ENCODE peak calls at places on chromosome 18, in four cellular contexts. One of them, this sample, is unnamed.

GRCh38 chr18:24762417-24762816 is 302.0 kb downstream of the HRH4 start:
- DNase-seq in neuronal stem cell: no peak
- DNase-seq in hepatocyte: peak; percentile 15
- DNase-seq in GM23248: peak; percentile 31
- DNase-seq in this sample: peak; percentile 65

GRCh38 chr18:33116376-33116775 is 324.1 kb downstream of the CCDC178 start:
- DNase-seq in hepatocyte: peak; percentile 61
- DNase-seq in neuronal stem cell: no peak
- DNase-seq in GM23248: no peak
- DNase-seq in this sample: no peak

GRCh38 chr18:48607049-48607984 is 68.5 kb downstream of the CTIF start:
- DNase-seq in hepatocyte: peak; percentile 46
- DNase-seq in neuronal stem cell: no peak
- DNase-seq in GM23248: peak; percentile 87
- DNase-seq in this sample: peak; percentile 90

GRCh38 chr18:71398530-71398929 is 1109.7 kb downstream of the SOCS6 start:
- DNase-seq in hepatocyte: peak; percentile 10
- DNase-seq in GM23248: no peak
- DNase-seq in neuronal stem cell: peak; percentile 51
- DNase-seq in this sample: no peak

GRCh38 chr18:47166235-47166634 is 9.9 kb downstream of the IER3IP1 start:
- DNase-seq in neuronal stem cell: no peak
- DNase-seq in hepatocyte: no peak
- DNase-seq in GM23248: no peak
- DNase-seq in this sample: no peak

GRCh38 chr18:23936371-23936958 is 78.1 kb upstream of the TTC39C start:
- DNase-seq in hepatocyte: no peak
- DNase-seq in GM23248: no peak
- DNase-seq in neuronal stem cell: no peak
- DNase-seq in this sample: no peak

GRCh38 chr18:6396276-6396675 is 18.4 kb downstream of the L3MBTL4 start:
- DNase-seq in GM23248: no peak
- DNase-seq in hepatocyte: no peak
- DNase-seq in neuronal stem cell: no peak
- DNase-seq in this sample: no peak

GRCh38 chr18:56433919-56434318 is 204.5 kb downstream of the TXNL1 start:
- DNase-seq in GM23248: no peak
- DNase-seq in neuronal stem cell: no peak
- DNase-seq in hepatocyte: no peak
- DNase-seq in this sample: no peak

GRCh38 chr18:80172056-80172455 is 63.0 kb downstream of the ADNP2 start:
- DNase-seq in GM23248: no peak
- DNase-seq in neuronal stem cell: no peak
- DNase-seq in hepatocyte: no peak
- DNase-seq in this sample: no peak

GRCh38 chr18:10041180-10041579 is 127.4 kb downstream of the VAPA start:
- DNase-seq in GM23248: no peak
- DNase-seq in hepatocyte: peak; percentile 70
- DNase-seq in neuronal stem cell: no peak
- DNase-seq in this sample: peak; percentile 57

GRCh38 chr18:42048150-42048549 is 93.1 kb downstream of the PIK3C3 start:
- DNase-seq in neuronal stem cell: no peak
- DNase-seq in GM23248: peak; percentile 96
- DNase-seq in hepatocyte: peak; percentile 65
- DNase-seq in this sample: peak; percentile 93

GRCh38 chr18:34866310-34866709 is 156.2 kb downstream of the DTNA start:
- DNase-seq in GM23248: no peak
- DNase-seq in neuronal stem cell: no peak
- DNase-seq in hepatocyte: no peak
- DNase-seq in this sample: no peak

GRCh38 chr18:25230658-25231326 is 121.2 kb downstream of the ZNF521 start:
- DNase-seq in neuronal stem cell: no peak
- DNase-seq in GM23248: peak; percentile 95
- DNase-seq in hepatocyte: peak; percentile 39
- DNase-seq in this sample: peak; percentile 90

GRCh38 chr18:48948112-48949050 is 2.4 kb downstream of the SMAD7 start:
- DNase-seq in GM23248: peak; percentile 73
- DNase-seq in hepatocyte: peak; percentile 85
- DNase-seq in neuronal stem cell: no peak
- DNase-seq in this sample: peak; percentile 86

GRCh38 chr18:47847635-47848034 is 82.8 kb downstream of the SMAD2 start:
- DNase-seq in neuronal stem cell: no peak
- DNase-seq in hepatocyte: no peak
- DNase-seq in GM23248: no peak
- DNase-seq in this sample: no peak

GRCh38 chr18:58242978-58243377 is 199.0 kb downstream of the NEDD4L start:
- DNase-seq in hepatocyte: no peak
- DNase-seq in GM23248: no peak
- DNase-seq in neuronal stem cell: no peak
- DNase-seq in this sample: no peak

DNA sequence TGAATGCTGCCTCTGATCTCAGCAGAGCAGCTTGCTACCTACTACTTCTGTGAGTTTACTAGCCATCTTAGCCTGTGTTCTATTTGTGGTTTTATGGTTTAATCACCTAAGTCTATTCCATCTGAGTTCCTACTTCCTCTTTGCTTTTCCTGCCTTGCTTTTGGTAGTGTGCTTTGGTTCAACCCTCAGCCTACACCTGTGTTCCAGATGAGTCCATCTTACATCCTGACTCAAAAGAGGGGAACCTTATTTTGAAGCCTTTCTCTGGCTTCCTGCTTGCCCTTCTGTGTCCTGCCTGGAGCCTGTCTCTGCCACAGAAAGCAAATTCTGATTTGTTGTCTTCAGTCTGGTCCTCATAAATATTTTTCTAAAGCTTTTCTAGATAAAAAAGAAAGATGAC is 530.3 kb upstream of the MEX3C start:
- DNase-seq in hepatocyte: no peak
- DNase-seq in GM23248: no peak
- DNase-seq in neuronal stem cell: no peak
- DNase-seq in this sample: no peak
- H2AFZ ChIP-seq in hepatocyte: no peak overlapping the region
- H2AFZ ChIP-seq in GM23248: no peak overlapping the region
- H2AFZ ChIP-seq in neuronal stem cell: no peak overlapping the region
- H2AFZ ChIP-seq in this sample: no peak overlapping the region

GRCh38 chr18:11785444-11786055 is 65.7 kb upstream of the CHMP1B start:
- DNase-seq in neuronal stem cell: no peak
- DNase-seq in hepatocyte: no peak
- DNase-seq in GM23248: no peak
- DNase-seq in this sample: no peak
- H2AFZ ChIP-seq in neuronal stem cell: peak overlapping the region; percentile 87
- H2AFZ ChIP-seq in hepatocyte: peak overlapping the region; percentile 66
- H2AFZ ChIP-seq in GM23248: no peak overlapping the region
- H2AFZ ChIP-seq in this sample: no peak overlapping the region

GRCh38 chr18:3067213-3068118 is 54.5 kb upstream of the LPIN2 start:
- DNase-seq in neuronal stem cell: no peak
- DNase-seq in GM23248: no peak
- DNase-seq in hepatocyte: no peak
- DNase-seq in this sample: no peak

GRCh38 chr18:3069671-3070433 is 56.9 kb upstream of the LPIN2 start:
- DNase-seq in neuronal stem cell: no peak
- DNase-seq in GM23248: no peak
- DNase-seq in hepatocyte: no peak
- DNase-seq in this sample: no peak

GRCh38 chr18:3074094-3074493 is 61.1 kb upstream of the LPIN2 start:
- DNase-seq in GM23248: no peak
- DNase-seq in hepatocyte: peak; percentile 24
- DNase-seq in neuronal stem cell: no peak
- DNase-seq in this sample: no peak

GRCh38 chr18:3075491-3075890 is 62.5 kb upstream of the LPIN2 start:
- DNase-seq in neuronal stem cell: no peak
- DNase-seq in GM23248: no peak
- DNase-seq in hepatocyte: no peak
- DNase-seq in this sample: no peak

GRCh38 chr18:3071676-3072075 is 58.7 kb upstream of the LPIN2 start:
- DNase-seq in hepatocyte: no peak
- DNase-seq in neuronal stem cell: no peak
- DNase-seq in GM23248: no peak
- DNase-seq in this sample: no peak
- H2AFZ ChIP-seq in hepatocyte: no peak overlapping the region
- H2AFZ ChIP-seq in neuronal stem cell: no peak overlapping the region
- H2AFZ ChIP-seq in GM23248: no peak overlapping the region
- H2AFZ ChIP-seq in this sample: no peak overlapping the region

GRCh38 chr18:45008694-45009372 is 328.1 kb downstream of the SETBP1 start:
- DNase-seq in hepatocyte: no peak
- DNase-seq in GM23248: no peak
- DNase-seq in neuronal stem cell: no peak
- DNase-seq in this sample: no peak

GRCh38 chr18:45012286-45012685 is 331.6 kb downstream of the SETBP1 start:
- DNase-seq in hepatocyte: no peak
- DNase-seq in GM23248: peak; percentile 28
- DNase-seq in neuronal stem cell: no peak
- DNase-seq in this sample: no peak

GRCh38 chr18:45009766-45010165 is 329.1 kb downstream of the SETBP1 start:
- DNase-seq in GM23248: no peak
- DNase-seq in hepatocyte: no peak
- DNase-seq in neuronal stem cell: no peak
- DNase-seq in this sample: no peak

GRCh38 chr18:45019469-45019868 is 338.8 kb downstream of the SETBP1 start:
- DNase-seq in GM23248: no peak
- DNase-seq in hepatocyte: no peak
- DNase-seq in neuronal stem cell: no peak
- DNase-seq in this sample: no peak

GRCh38 chr18:45014047-45014501 is 333.4 kb downstream of the SETBP1 start:
- DNase-seq in GM23248: peak; percentile 89
- DNase-seq in hepatocyte: peak; percentile 26
- DNase-seq in neuronal stem cell: peak; percentile 12
- DNase-seq in this sample: peak; percentile 82
- H2AFZ ChIP-seq in GM23248: peak overlapping the region; percentile 62
- H2AFZ ChIP-seq in hepatocyte: no peak overlapping the region
- H2AFZ ChIP-seq in neuronal stem cell: peak overlapping the region; percentile 19
- H2AFZ ChIP-seq in this sample: peak overlapping the region; percentile 82

DNA sequence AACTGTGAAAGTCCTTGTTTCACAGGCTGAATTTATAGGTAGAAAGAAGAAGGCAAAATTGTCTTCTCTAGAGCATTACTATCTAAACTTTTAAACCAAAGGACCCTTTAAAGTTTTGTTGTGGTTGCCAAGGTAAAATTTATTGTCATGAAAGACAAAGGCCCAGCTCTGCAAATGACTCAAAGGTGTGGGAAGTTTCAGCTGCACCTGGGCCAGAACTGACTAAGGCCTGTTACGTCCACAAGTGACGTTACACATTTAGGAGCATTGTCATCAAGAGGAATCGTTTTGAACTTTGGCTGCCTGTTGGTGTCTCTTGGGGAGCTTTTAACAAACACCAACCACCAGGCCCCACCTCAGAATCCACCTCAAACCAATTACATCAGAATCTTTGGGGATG is 8.1 kb upstream of the DSC3 start:
- DNase-seq in hepatocyte: no peak
- DNase-seq in GM23248: no peak
- DNase-seq in neuronal stem cell: no peak
- DNase-seq in this sample: no peak
- H2AFZ ChIP-seq in hepatocyte: no peak overlapping the region
- H2AFZ ChIP-seq in GM23248: no peak overlapping the region
- H2AFZ ChIP-seq in neuronal stem cell: no peak overlapping the region
- H2AFZ ChIP-seq in this sample: no peak overlapping the region

GRCh38 chr18:63356272-63356896 is 10.6 kb downstream of the KDSR start:
- DNase-seq in GM23248: no peak
- DNase-seq in hepatocyte: no peak
- DNase-seq in neuronal stem cell: no peak
- DNase-seq in this sample: no peak
- H2AFZ ChIP-seq in GM23248: no peak overlapping the region
- H2AFZ ChIP-seq in hepatocyte: no peak overlapping the region
- H2AFZ ChIP-seq in neuronal stem cell: no peak overlapping the region
- H2AFZ ChIP-seq in this sample: no peak overlapping the region

GRCh38 chr18:8863427-8863826 is 158.1 kb downstream of the MTCL1 start:
- DNase-seq in hepatocyte: no peak
- DNase-seq in neuronal stem cell: no peak
- DNase-seq in GM23248: no peak
- DNase-seq in this sample: no peak
- H2AFZ ChIP-seq in hepatocyte: no peak overlapping the region
- H2AFZ ChIP-seq in neuronal stem cell: no peak overlapping the region
- H2AFZ ChIP-seq in GM23248: no peak overlapping the region
- H2AFZ ChIP-seq in this sample: no peak overlapping the region

GRCh38 chr18:45723921-45724320 is at the start of gene SLC14A1:
- DNase-seq in GM23248: no peak
- DNase-seq in hepatocyte: no peak
- DNase-seq in neuronal stem cell: no peak
- DNase-seq in this sample: no peak

GRCh38 chr18:45726603-45727002 is 2.6 kb downstream of the SLC14A1 start:
- DNase-seq in hepatocyte: no peak
- DNase-seq in neuronal stem cell: no peak
- DNase-seq in GM23248: no peak
- DNase-seq in this sample: peak; percentile 39

GRCh38 chr18:45727068-45727467 is 3.1 kb downstream of the SLC14A1 start:
- DNase-seq in neuronal stem cell: no peak
- DNase-seq in hepatocyte: no peak
- DNase-seq in GM23248: no peak
- DNase-seq in this sample: no peak

GRCh38 chr18:45722899-45723298 is 1.1 kb upstream of the SLC14A1 start:
- DNase-seq in GM23248: peak; percentile 79
- DNase-seq in hepatocyte: peak; percentile 84
- DNase-seq in neuronal stem cell: peak; percentile 31
- DNase-seq in this sample: peak; percentile 77

DNA sequence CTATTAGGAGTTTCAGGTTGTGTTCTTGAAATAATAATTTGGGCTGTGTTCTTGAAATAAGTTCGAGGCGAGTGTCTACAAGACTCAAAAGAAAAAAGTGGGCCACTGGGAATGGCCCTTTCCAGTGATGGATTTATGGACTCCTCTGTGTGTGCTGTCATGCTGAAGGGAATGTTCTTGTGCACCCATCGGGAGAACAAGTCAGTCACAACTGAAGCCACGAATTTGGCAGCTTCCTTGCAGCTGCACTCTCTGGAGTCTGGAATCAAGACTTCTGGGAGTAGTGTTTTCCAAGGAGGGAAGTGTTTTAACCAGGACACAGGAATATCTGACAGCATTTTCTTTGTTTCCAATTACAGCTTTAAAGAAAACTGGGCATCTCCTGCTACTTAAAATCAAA is 610 bp downstream of the SLC14A1 start:
- DNase-seq in hepatocyte: no peak
- DNase-seq in GM23248: no peak
- DNase-seq in neuronal stem cell: no peak
- DNase-seq in this sample: no peak
- H2AFZ ChIP-seq in hepatocyte: no peak overlapping the region
- H2AFZ ChIP-seq in GM23248: no peak overlapping the region
- H2AFZ ChIP-seq in neuronal stem cell: no peak overlapping the region
- H2AFZ ChIP-seq in this sample: no peak overlapping the region